ENCODE peak calls at places on chromosomes 11 and 22, in six cellular contexts. E, Q, C, P, T and G are unnamed samples. For H3K27me3, the result is how much of the 10 kb centered on the place peaks cover.

GRCh38 chr22:49906071-49906798 is 12.0 kb downstream of the ALG12 start:
- DNase-seq in E (no peak), Q (no peak), C (no peak), P (no peak), T (no peak), G (no peak)

GRCh38 chr11:95680169-95680929 is 109.2 kb downstream of the FAM76B start:
- DNase-seq in E (peak), Q (no peak), C (no peak), P (no peak), T (no peak), G (no peak)

GRCh38 chr22:28628766-28629165 is 50.9 kb downstream of the TTC28 start:
- DNase-seq in E (no peak), Q (no peak), C (no peak), P (no peak), T (no peak), G (no peak)

GRCh38 chr22:42649261-42650056 is at the start of gene CYB5R3:
- DNase-seq in E (peak), Q (peak), C (peak), P (no peak), T (peak), G (peak)

GRCh38 chr11:117528061-117528780 is 200.6 kb downstream of the CEP164 start:
- DNase-seq in E (no peak), Q (no peak), C (no peak), P (no peak), T (no peak), G (no peak)

GRCh38 chr22:31089101-31090100 is 8.3 kb downstream of the SMTN start:
- DNase-seq in E (no peak), Q (peak), C (peak), P (no peak), T (no peak), G (no peak)

GRCh38 chr11:122724520-122724919 is 69.0 kb downstream of the UBASH3B start:
- DNase-seq in E (no peak), Q (no peak), C (no peak), P (no peak), T (no peak), G (no peak)

GRCh38 chr11:108973402-108974119 is 308.7 kb downstream of the DDX10 start:
- DNase-seq in E (peak), Q (no peak), C (no peak), P (no peak), T (no peak), G (no peak)

GRCh38 chr22:44567846-44568493 is 69.9 kb upstream of the RTL6 start:
- DNase-seq in E (peak), Q (no peak), C (peak), P (no peak), T (no peak), G (peak)

GRCh38 chr11:129828301-129828836 is 12.7 kb downstream of the TMEM45B start:
- DNase-seq in E (peak), Q (no peak), C (peak), P (no peak), T (peak), G (peak)

GRCh38 chr11:36131719-36132349 is 157.4 kb downstream of the COMMD9 start:
- DNase-seq in E (peak), Q (no peak), C (peak), P (no peak), T (no peak), G (no peak)

GRCh38 chr11:74282863-74283484 is 28.5 kb downstream of the P4HA3 start:
- DNase-seq in E (no peak), Q (no peak), C (no peak), P (no peak), T (no peak), G (no peak)

GRCh38 chr11:45518096-45518852 is 147.1 kb downstream of the CHST1 start:
- DNase-seq in E (no peak), Q (no peak), C (no peak), P (no peak), T (no peak), G (no peak)

GRCh38 chr22:40215266-40215665 is 37.5 kb downstream of the TNRC6B start:
- DNase-seq in E (no peak), Q (no peak), C (peak), P (no peak), T (peak), G (no peak)

GRCh38 chr11:91997178-91997577 is 227.4 kb upstream of the FAT3 start:
- DNase-seq in E (no peak), Q (no peak), C (no peak), P (no peak), T (no peak), G (no peak)

GRCh38 chr11:28123151-28123571 is 15.0 kb downstream of the METTL15 start:
- DNase-seq in E (peak), Q (no peak), C (no peak), P (no peak), T (no peak), G (no peak)

GRCh38 chr11:126561327-126561893 is 205.9 kb downstream of the ST3GAL4 start:
- DNase-seq in E (peak), Q (no peak), C (peak), P (no peak), T (no peak), G (peak)

GRCh38 chr11:123478352-123478986 is 48.4 kb downstream of the GRAMD1B start:
- DNase-seq in E (peak), Q (no peak), C (peak), P (peak), T (peak), G (peak)

GRCh38 chr22:20418211-20418788 is 19.3 kb downstream of the SCARF2 start:
- DNase-seq in E (peak), Q (peak), C (peak), P (no peak), T (peak), G (peak)

GRCh38 chr22:49255154-49255553 is 572.5 kb downstream of the BRD1 start:
- DNase-seq in E (no peak), Q (no peak), C (no peak), P (no peak), T (no peak), G (no peak)

GRCh38 chr11:69012092-69013008 is 696 bp downstream of the MRGPRF start:
- DNase-seq in E (no peak), Q (no peak), C (no peak), P (no peak), T (no peak), G (no peak)

GRCh38 chr11:69011624-69012091 is 1.4 kb downstream of the MRGPRF start:
- DNase-seq in E (no peak), Q (no peak), C (no peak), P (no peak), T (no peak), G (no peak)

GRCh38 chr11:69014084-69014935 is 1.3 kb upstream of the MRGPRF start:
- DNase-seq in E (no peak), Q (no peak), C (no peak), P (no peak), T (no peak), G (peak)

GRCh38 chr11:69014936-69015549 is 2.0 kb upstream of the MRGPRF start:
- DNase-seq in E (no peak), Q (no peak), C (no peak), P (no peak), T (no peak), G (no peak)

GRCh38 chr11:69013009-69013951 is at the start of gene MRGPRF:
- DNase-seq in E (peak), Q (no peak), C (peak), P (no peak), T (peak), G (no peak)
- H3K4me3 ChIP-seq in E (no peak), Q (peak), C (no peak), P (no peak), T (peak), G (peak)

GRCh38 chr11:134623711-134624110 is 211.7 kb upstream of the B3GAT1 start:
- DNase-seq in E (no peak), Q (no peak), C (no peak), P (no peak), T (no peak), G (no peak)

GRCh38 chr11:134626032-134626431 is 214.0 kb upstream of the B3GAT1 start:
- DNase-seq in E (no peak), Q (no peak), C (no peak), P (no peak), T (no peak), G (no peak)

GRCh38 chr11:134625151-134625550 is 213.1 kb upstream of the B3GAT1 start:
- DNase-seq in E (no peak), Q (no peak), C (no peak), P (no peak), T (no peak), G (no peak)

GRCh38 chr11:134625631-134626030 is 213.6 kb upstream of the B3GAT1 start:
- DNase-seq in E (no peak), Q (no peak), C (no peak), P (no peak), T (no peak), G (no peak)

GRCh38 chr11:134624166-134624920 is 212.3 kb upstream of the B3GAT1 start:
- DNase-seq in E (no peak), Q (no peak), C (no peak), P (no peak), T (no peak), G (no peak)
- H3K27me3 ChIP-seq in E (under half), Q (under half), C (under half), P (under half), T (under half), G (under half)

GRCh38 chr11:66409226-66409625 is 11.6 kb upstream of the NPAS4 start:
- DNase-seq in E (no peak), Q (no peak), C (no peak), P (no peak), T (no peak), G (no peak)
- H3K4me3 ChIP-seq in E (no peak), Q (peak), C (no peak), P (no peak), T (no peak), G (no peak)

GRCh38 chr11:8484251-8484650 is 109.8 kb downstream of the STK33 start:
- DNase-seq in E (no peak), Q (no peak), C (no peak), P (no peak), T (no peak), G (no peak)
- H3K27me3 ChIP-seq in E (under half), Q (under half), C (under half), P (under half), T (under half), G (under half)

GRCh38 chr11:503179-503981 is 3.7 kb downstream of the RNH1 start:
- DNase-seq in E (no peak), Q (peak), C (no peak), P (peak), T (peak), G (no peak)
- H3K4me3 ChIP-seq in E (no peak), Q (peak), C (no peak), P (peak), T (peak), G (no peak)

GRCh38 chr22:45600791-45601730 is 70.6 kb upstream of the ATXN10 start:
- DNase-seq in E (no peak), Q (no peak), C (no peak), P (no peak), T (no peak), G (no peak)
- H3K27me3 ChIP-seq in E (under half), Q (under half), C (under half), P (under half), T (under half), G (under half)